ENCODE peak calls at places on chromosomes 11 and 22, in four cellular contexts. I is tibial artery, O is WTC11, D is ascending aorta. K is an unnamed sample.
A peak's percentile ranks its signal among the peaks of the same experiment; 100 is the strongest.

GRCh38 chr11:35981581-35981980 is 37.7 kb downstream of the LDLRAD3 start:
- DNase-seq in I (no peak), O (no peak), D (no peak), K (no peak)

GRCh38 chr22:37284807-37285355 is 2.6 kb downstream of the CYTH4 start:
- DNase-seq in I (peak; percentile 79), O (no peak), D (peak; percentile 48), K (no peak)

GRCh38 chr22:40418366-40419201 is 48.2 kb downstream of the SGSM3 start:
- DNase-seq in I (no peak), O (no peak), D (no peak), K (peak; percentile 32)

GRCh38 chr11:126132319-126132718 is 69.7 kb upstream of the CDON start:
- DNase-seq in I (no peak), O (no peak), D (no peak), K (no peak)

GRCh38 chr11:17135934-17136683 is 58.6 kb upstream of the RPS13 start:
- DNase-seq in I (no peak), O (no peak), D (no peak), K (no peak)

GRCh38 chr11:108906329-108906728 is 241.5 kb downstream of the DDX10 start:
- DNase-seq in I (no peak), O (no peak), D (no peak), K (no peak)

GRCh38 chr11:64409707-64410395 is 50.9 kb downstream of the RPS6KA4 start:
- DNase-seq in I (no peak), O (no peak), D (no peak), K (peak; percentile 25)

GRCh38 chr11:130070829-130071205 is 1.1 kb downstream of the APLP2 start:
- DNase-seq in I (no peak), O (peak; percentile 44), D (no peak), K (peak; percentile 51)

GRCh38 chr11:95095858-95096587 is 6.4 kb downstream of the ENDOD1 start:
- DNase-seq in I (no peak), O (no peak), D (no peak), K (no peak)

GRCh38 chr11:68999093-68999747 is 13.8 kb downstream of the MRGPRF start:
- DNase-seq in I (peak; percentile 65), O (no peak), D (no peak), K (no peak)

GRCh38 chr11:20157768-20158167 is 2.5 kb downstream of the DBX1 start:
- DNase-seq in I (no peak), O (no peak), D (no peak), K (no peak)

GRCh38 chr22:31089101-31090100 is 8.3 kb downstream of the SMTN start:
- DNase-seq in I (peak; percentile 81), O (peak; percentile 60), D (no peak), K (peak; percentile 65)
- TF ChIP-seq CTCF in I (peak; percentile 85), O (peak; percentile 47), D (peak; percentile 83), K (peak; percentile 69)

DNA sequence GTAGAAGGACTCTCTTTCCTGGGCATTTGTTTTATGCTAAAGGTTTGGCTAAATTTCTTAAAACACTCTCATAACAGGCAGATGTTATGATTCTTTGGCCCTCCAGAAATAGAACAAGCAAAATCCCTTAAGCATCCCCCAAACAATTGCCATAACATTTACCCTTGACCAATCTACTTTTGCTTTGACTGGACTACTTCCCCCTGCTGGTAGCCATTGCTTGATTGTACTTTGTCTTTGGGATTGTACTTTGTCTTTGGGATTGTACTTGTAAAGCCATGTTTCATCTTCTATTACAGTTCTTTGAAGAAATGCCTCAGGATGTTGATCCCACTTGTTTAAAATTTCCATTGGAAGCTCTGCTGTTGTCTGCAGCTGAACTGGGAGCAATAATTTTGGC is 53.3 kb upstream of the GLYAT start:
- DNase-seq in I (no peak), O (no peak), D (no peak), K (no peak)
- TF ChIP-seq CTCF in I (no peak), O (no peak), D (no peak), K (no peak)

DNA sequence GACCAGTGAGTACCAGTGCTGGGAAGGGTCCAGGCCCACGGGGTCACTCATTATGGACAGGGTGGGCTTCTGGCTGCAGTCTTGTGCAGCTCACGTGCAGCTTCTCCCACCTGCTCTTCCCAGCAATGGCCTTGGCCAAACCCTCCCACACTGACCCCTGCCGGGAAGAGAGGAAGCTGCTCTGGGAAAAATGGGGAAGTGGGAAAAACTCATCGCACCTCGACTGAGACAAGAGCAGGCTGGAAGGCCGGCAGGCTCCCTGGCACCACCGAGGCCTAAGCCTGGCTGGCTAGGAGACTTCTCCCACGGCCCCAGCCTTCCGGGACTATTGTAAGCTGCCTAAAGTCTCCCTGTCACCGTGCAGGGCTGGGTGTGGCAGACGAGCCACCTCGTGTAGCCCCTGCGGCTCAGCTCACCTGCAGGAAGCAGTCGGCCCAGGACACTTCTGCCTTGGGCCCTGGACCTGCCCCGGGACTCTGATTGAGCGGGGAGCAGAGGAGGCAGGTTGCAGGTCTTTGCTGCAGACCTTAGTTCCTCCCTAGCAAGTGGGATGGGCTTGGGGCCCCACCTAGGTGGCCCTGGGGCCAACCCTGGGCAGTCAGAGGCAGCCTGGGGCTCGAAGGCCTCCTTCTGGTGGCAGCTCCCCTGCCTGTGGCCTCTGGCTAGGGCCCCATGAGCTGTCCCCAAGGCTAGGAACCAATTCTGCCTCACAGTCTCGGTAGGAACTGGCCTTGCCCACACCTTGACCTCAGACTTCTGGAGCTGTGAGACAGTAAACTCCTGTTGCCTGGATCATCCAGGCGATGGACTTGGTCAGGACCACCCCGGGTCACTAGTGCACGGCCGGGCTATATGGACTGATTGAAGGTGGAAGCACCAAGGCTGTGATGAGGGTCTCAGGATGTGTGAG is 23.1 kb downstream of the MRGPRG start:
- DNase-seq in I (peak; percentile 63), O (no peak), D (no peak), K (peak; percentile 41)
- TF ChIP-seq CTCF in I (peak; percentile 40), O (no peak), D (no peak), K (peak; percentile 38)

GRCh38 chr11:15625691-15626090 is 511.0 kb downstream of the INSC start:
- DNase-seq in I (no peak), O (no peak), D (no peak), K (no peak)

GRCh38 chr11:15627560-15627959 is 512.8 kb downstream of the INSC start:
- DNase-seq in I (no peak), O (no peak), D (no peak), K (no peak)

GRCh38 chr11:15624701-15625100 is 510.0 kb downstream of the INSC start:
- DNase-seq in I (no peak), O (no peak), D (no peak), K (no peak)

GRCh38 chr11:15635501-15635900 is 520.8 kb downstream of the INSC start:
- DNase-seq in I (no peak), O (no peak), D (no peak), K (no peak)

DNA sequence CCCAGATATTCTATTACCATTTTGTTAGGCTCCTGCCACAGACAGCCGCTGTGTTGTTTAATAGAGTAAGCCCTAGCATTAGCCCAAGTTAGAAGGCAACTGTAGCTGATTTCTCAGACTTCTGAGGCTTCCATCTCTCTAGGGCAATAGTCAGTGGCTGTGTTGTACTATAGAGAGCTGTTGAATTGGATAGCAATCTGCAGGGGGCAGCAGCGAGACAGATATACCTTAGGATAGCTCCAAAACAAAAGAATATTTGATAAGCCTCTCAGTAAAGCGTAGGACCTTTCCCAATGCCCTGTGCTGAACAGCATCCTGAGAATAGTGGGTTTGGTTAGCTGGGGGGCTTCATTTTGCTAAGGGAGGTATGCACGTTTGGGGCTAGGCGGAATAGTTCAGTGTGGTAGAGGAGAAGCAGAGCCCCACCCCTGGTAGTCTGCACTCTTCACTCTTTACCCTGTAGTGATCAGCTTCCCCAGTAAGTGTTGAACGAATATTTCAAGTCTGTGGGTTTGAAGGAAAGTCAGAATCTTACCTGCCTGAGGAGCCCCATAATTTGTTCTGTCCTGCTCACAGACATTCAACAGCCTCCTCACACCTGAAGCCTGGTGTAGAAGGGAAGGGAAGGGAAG is 515.1 kb downstream of the INSC start:
- DNase-seq in I (no peak), O (peak; percentile 74), D (no peak), K (peak; percentile 53)
- TF ChIP-seq CTCF in I (no peak), O (peak; percentile 33), D (no peak), K (peak; percentile 37)

GRCh38 chr11:46896719-46897406 is 21.5 kb downstream of the LRP4 start:
- DNase-seq in I (no peak), O (no peak), D (no peak), K (no peak)
- TF ChIP-seq CTCF in I (no peak), O (no peak), D (no peak), K (no peak)

DNA sequence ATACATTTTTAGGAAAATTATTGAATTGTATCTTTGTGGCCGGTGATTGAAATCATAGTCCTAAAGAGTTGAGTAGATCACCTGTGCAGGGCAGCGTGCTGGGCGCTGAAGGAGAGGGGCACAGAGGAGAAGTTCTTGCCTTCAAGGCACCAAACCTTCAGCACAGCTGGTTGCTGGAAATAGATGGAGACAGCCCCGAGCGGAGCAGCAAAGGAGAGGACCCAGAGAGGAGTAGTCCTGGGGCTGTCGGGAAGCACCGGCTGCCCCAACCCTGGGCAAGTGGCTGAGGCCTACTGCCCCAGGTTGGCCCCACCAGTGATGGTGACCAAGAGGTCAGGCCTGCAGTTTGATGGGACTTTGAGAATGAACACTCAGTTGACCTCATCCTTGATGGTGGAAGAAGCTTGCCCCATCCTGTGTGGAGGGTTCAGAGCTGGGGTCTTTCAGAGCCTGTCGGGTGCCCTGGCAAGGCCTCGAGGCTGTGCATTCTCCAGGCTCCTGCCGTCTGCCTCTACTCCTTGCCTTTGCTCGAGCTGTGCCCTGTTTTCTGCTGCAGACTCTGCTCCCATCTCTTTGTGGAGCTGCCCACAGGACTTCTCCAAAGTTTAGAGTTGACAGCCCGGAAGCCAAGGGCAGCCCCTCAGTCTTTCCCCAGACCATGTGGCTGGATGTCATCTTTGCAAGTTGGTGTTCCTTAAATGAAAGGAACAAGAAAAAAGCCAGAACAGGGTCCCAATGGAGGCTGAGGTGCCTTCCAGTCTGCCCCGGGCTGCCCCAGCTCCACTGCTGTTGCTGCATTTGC is 285.1 kb downstream of the TBC1D22A start:
- DNase-seq in I (peak; percentile 40), O (no peak), D (no peak), K (no peak)
- TF ChIP-seq CTCF in I (no peak), O (no peak), D (no peak), K (no peak)

GRCh38 chr11:57481315-57481714 is 21.0 kb downstream of the RTN4RL2 start:
- DNase-seq in I (no peak), O (no peak), D (no peak), K (no peak)

GRCh38 chr11:57481915-57482781 is 21.8 kb downstream of the RTN4RL2 start:
- DNase-seq in I (no peak), O (no peak), D (no peak), K (no peak)

GRCh38 chr11:57484141-57484710 is 23.9 kb downstream of the RTN4RL2 start:
- DNase-seq in I (no peak), O (no peak), D (no peak), K (no peak)

GRCh38 chr11:57483570-57483934 is 23.2 kb downstream of the RTN4RL2 start:
- DNase-seq in I (no peak), O (no peak), D (no peak), K (no peak)

DNA sequence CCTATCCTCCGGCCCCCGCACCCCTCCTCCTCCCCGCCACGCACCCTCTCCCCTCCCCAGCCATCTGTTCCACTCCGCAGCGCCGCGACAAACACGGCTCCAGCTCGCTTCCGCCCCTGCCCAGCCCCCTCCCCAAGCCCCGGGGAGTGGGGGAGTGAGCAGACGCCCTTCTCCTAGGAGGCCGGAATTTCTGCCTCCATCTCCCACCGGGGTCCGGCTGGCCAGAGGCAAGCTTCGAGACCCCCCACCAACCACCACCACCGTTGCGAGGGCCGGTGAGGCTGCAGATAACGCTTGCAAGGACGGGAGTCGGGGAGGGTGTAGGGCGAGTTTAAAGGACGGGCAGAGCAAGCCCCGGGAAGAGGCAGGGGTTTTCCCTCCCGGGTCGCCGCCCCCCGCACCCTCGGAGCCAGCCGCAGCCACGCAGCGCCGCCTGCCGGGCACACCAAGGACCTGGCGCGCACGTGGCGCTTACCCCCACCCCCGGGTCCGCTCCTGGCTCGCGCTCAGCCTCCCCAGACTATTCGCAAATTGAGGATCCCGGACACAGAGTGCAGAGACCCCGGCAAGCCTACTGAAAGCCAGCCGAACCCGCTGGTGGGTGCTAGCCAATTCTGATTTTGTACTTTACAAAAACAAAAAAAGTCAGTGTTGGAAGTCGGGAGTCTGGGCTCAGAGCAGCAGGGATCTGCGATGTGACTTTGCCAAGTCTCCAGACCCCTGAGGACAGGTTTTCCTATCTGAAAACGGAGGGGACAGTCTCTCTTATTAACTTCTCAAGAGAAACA is 22.6 kb downstream of the RTN4RL2 start:
- DNase-seq in I (no peak), O (peak; percentile 78), D (no peak), K (peak; percentile 88)
- TF ChIP-seq CTCF in I (peak; percentile 29), O (peak; percentile 65), D (peak; percentile 57), K (peak; percentile 77)

K was measured in nephron progenitor cell.